ENCODE peak calls at places on chromosome 4, in four cellular contexts. One of them, this sample, is unnamed.

GRCh38 chr4:153207561-153207960 is 3.3 kb downstream of the TRIM2 start:
- DNase-seq in IMR-90: peak
- DNase-seq in activated naive CD4-positive, alpha-beta T cell treated with anti-CD3 and anti-CD28 coated beads for 36 hours: no peak
- DNase-seq in HFFc6: peak
- DNase-seq in this sample: peak

GRCh38 chr4:176760468-176760867 is 32.3 kb downstream of the VEGFC start:
- DNase-seq in IMR-90: no peak
- DNase-seq in activated naive CD4-positive, alpha-beta T cell treated with anti-CD3 and anti-CD28 coated beads for 36 hours: no peak
- DNase-seq in HFFc6: no peak
- DNase-seq in this sample: no peak

GRCh38 chr4:7289619-7290018 is 97.3 kb downstream of the SORCS2 start:
- DNase-seq in activated naive CD4-positive, alpha-beta T cell treated with anti-CD3 and anti-CD28 coated beads for 36 hours: no peak
- DNase-seq in HFFc6: no peak
- DNase-seq in IMR-90: no peak
- DNase-seq in this sample: no peak

GRCh38 chr4:115274545-115274944 is 161.1 kb upstream of the NDST4 start:
- DNase-seq in HFFc6: no peak
- DNase-seq in activated naive CD4-positive, alpha-beta T cell treated with anti-CD3 and anti-CD28 coated beads for 36 hours: no peak
- DNase-seq in IMR-90: no peak
- DNase-seq in this sample: no peak

GRCh38 chr4:77862478-77863216 is at the start of gene MRPL1:
- DNase-seq in IMR-90: peak
- DNase-seq in HFFc6: peak
- DNase-seq in activated naive CD4-positive, alpha-beta T cell treated with anti-CD3 and anti-CD28 coated beads for 36 hours: peak
- DNase-seq in this sample: peak

GRCh38 chr4:147547314-147548056 is 66.6 kb downstream of the EDNRA start:
- DNase-seq in HFFc6: peak
- DNase-seq in IMR-90: peak
- DNase-seq in activated naive CD4-positive, alpha-beta T cell treated with anti-CD3 and anti-CD28 coated beads for 36 hours: no peak
- DNase-seq in this sample: no peak

GRCh38 chr4:42390622-42391355 is 6.5 kb upstream of the SHISA3 start:
- DNase-seq in IMR-90: no peak
- DNase-seq in activated naive CD4-positive, alpha-beta T cell treated with anti-CD3 and anti-CD28 coated beads for 36 hours: no peak
- DNase-seq in HFFc6: no peak
- DNase-seq in this sample: no peak

GRCh38 chr4:20773144-20773997 is 73.1 kb downstream of the PACRGL start:
- DNase-seq in activated naive CD4-positive, alpha-beta T cell treated with anti-CD3 and anti-CD28 coated beads for 36 hours: peak
- DNase-seq in IMR-90: peak
- DNase-seq in HFFc6: peak
- DNase-seq in this sample: peak

GRCh38 chr4:99637174-99637573 is 20.5 kb downstream of the C4orf54 start:
- DNase-seq in HFFc6: no peak
- DNase-seq in activated naive CD4-positive, alpha-beta T cell treated with anti-CD3 and anti-CD28 coated beads for 36 hours: no peak
- DNase-seq in IMR-90: no peak
- DNase-seq in this sample: no peak

GRCh38 chr4:168451744-168452394 is 28.4 kb downstream of the DDX60L start:
- DNase-seq in HFFc6: peak
- DNase-seq in activated naive CD4-positive, alpha-beta T cell treated with anti-CD3 and anti-CD28 coated beads for 36 hours: no peak
- DNase-seq in IMR-90: peak
- DNase-seq in this sample: no peak

GRCh38 chr4:176153124-176153523 is 42.3 kb downstream of the SPATA4 start:
- DNase-seq in HFFc6: no peak
- DNase-seq in IMR-90: no peak
- DNase-seq in activated naive CD4-positive, alpha-beta T cell treated with anti-CD3 and anti-CD28 coated beads for 36 hours: no peak
- DNase-seq in this sample: no peak

GRCh38 chr4:169079942-169080827 is 70.1 kb upstream of the CBR4 start:
- DNase-seq in HFFc6: peak
- DNase-seq in IMR-90: peak
- DNase-seq in activated naive CD4-positive, alpha-beta T cell treated with anti-CD3 and anti-CD28 coated beads for 36 hours: peak
- DNase-seq in this sample: no peak

GRCh38 chr4:54586343-54586953 is 71.3 kb upstream of the KIT start:
- DNase-seq in activated naive CD4-positive, alpha-beta T cell treated with anti-CD3 and anti-CD28 coated beads for 36 hours: no peak
- DNase-seq in IMR-90: peak
- DNase-seq in HFFc6: peak
- DNase-seq in this sample: no peak

GRCh38 chr4:163748474-163748873 is 254.0 kb downstream of the TMA16 start:
- DNase-seq in HFFc6: peak
- DNase-seq in activated naive CD4-positive, alpha-beta T cell treated with anti-CD3 and anti-CD28 coated beads for 36 hours: no peak
- DNase-seq in IMR-90: peak
- DNase-seq in this sample: no peak